ENCODE peak calls at places on chromosomes 6 and 20, in nine cellular contexts. I is dermis blood vessel endothelial cell; H is RWPE1; A is amygdala; P is mesothelial cell of epicardium; K is MV-4-11; J is CD4-positive, alpha-beta T cell; B is stimulated activated CD8-positive, alpha-beta memory T cell treated with anti-CD3 and anti-CD28 coated beads, Interleukin-12 subunit alpha, Interleukin-12 subunit beta, amount 100 ng/mL, for 1 hour; R is activated gamma-delta T cell treated with Interleukin-2 at 50 U/mL for 16 hours. L is an unnamed sample.

GRCh38 chr6:65557224-65557623 is 149.8 kb downstream of the EYS start:
- DNase-seq in I (no peak), H (no peak), A (no peak), P (no peak), K (no peak), J (no peak), B (no peak), R (no peak), L (no peak)

GRCh38 chr6:138724015-138724414 is 49.6 kb upstream of the CCDC28A start:
- DNase-seq in I (peak; percentile 66), H (no peak), A (no peak), P (no peak), K (peak; percentile 67), J (no peak), B (no peak), R (no peak), L (peak; percentile 24)

GRCh38 chr6:44415424-44415823 is 27.9 kb downstream of the CDC5L start:
- DNase-seq in I (peak; percentile 12), H (no peak), A (no peak), P (no peak), K (no peak), J (no peak), B (no peak), R (no peak), L (no peak)

GRCh38 chr20:32891926-32892660 is 33.4 kb downstream of the EFCAB8 start:
- DNase-seq in I (no peak), H (no peak), A (no peak), P (no peak), K (no peak), J (no peak), B (no peak), R (no peak), L (no peak)

GRCh38 chr20:24949756-24950127 is 673 bp downstream of the CST7 start:
- DNase-seq in I (no peak), H (no peak), A (no peak), P (no peak), K (peak; percentile 62), J (no peak), B (no peak), R (no peak), L (no peak)

GRCh38 chr6:135506270-135506997 is 8.9 kb upstream of the AHI1 start:
- DNase-seq in I (peak; percentile 75), H (peak; percentile 36), A (no peak), P (no peak), K (peak; percentile 36), J (no peak), B (no peak), R (peak; percentile 13), L (no peak)

GRCh38 chr6:105763866-105764265 is 322.3 kb upstream of the PRDM1 start:
- DNase-seq in I (no peak), H (no peak), A (no peak), P (no peak), K (no peak), J (no peak), B (no peak), R (no peak), L (no peak)

GRCh38 chr6:5665173-5665572 is 341.6 kb downstream of the NRN1 start:
- DNase-seq in I (no peak), H (no peak), A (no peak), P (no peak), K (no peak), J (peak; percentile 18), B (no peak), R (peak; percentile 18), L (no peak)

GRCh38 chr20:381581-382290 is 1.2 kb downstream of the TRIB3 start:
- DNase-seq in I (peak; percentile 68), H (peak; percentile 77), A (no peak), P (peak; percentile 56), K (peak; percentile 60), J (peak; percentile 59), B (peak; percentile 41), R (peak; percentile 73), L (no peak)

GRCh38 chr6:22716721-22717120 is 147.4 kb downstream of the HDGFL1 start:
- DNase-seq in I (no peak), H (no peak), A (no peak), P (no peak), K (no peak), J (no peak), B (no peak), R (no peak), L (no peak)

GRCh38 chr20:32636821-32637220 is 36.9 kb downstream of the C20orf203 start:
- DNase-seq in I (no peak), H (no peak), A (no peak), P (no peak), K (no peak), J (no peak), B (no peak), R (no peak), L (no peak)